ENCODE peak calls at places on chromosomes 11 and 22, in ten cellular contexts. One of them, this sample, is unnamed.

GRCh38 chr11:78161937-78162336 is 22.5 kb upstream of the ALG8 start:
- DNase-seq in activated T-cell treated with anti-CD3 and anti-CD28 coated beads, Interleukin-2, amount 50 U/mL, for 72 hours: no peak
- DNase-seq in activated T-helper 1 cell treated with anti-CD3 and anti-CD28 coated beads, Interleukin-12 subunit alpha, Interleukin-12 subunit beta, Interleukin-2, Interleukin-4 antibody, amounts not matched to agents 30 ng/mL and 10 ng/mL and 1 ng/mL, durations not matched to agents 14 hours and 24 hours and 36 hours: no peak
- DNase-seq in left ventricle myocardium inferior: peak
- DNase-seq in pancreas: no peak
- DNase-seq in psoas muscle: no peak
- DNase-seq in naive B cell: no peak
- DNase-seq in activated CD4-positive, CD25-positive, alpha-beta regulatory T cell treated with anti-CD3 and anti-CD28 coated beads, Interleukin-2, amount 50 U/mL, for 72 hours: no peak
- DNase-seq in brain microvascular endothelial cell: peak
- DNase-seq in EL: peak
- DNase-seq in this sample: peak

GRCh38 chr11:14577835-14578529 is 57.8 kb upstream of the PSMA1 start:
- DNase-seq in naive B cell: no peak
- DNase-seq in pancreas: no peak
- DNase-seq in activated T-helper 1 cell treated with anti-CD3 and anti-CD28 coated beads, Interleukin-12 subunit alpha, Interleukin-12 subunit beta, Interleukin-2, Interleukin-4 antibody, amounts not matched to agents 30 ng/mL and 10 ng/mL and 1 ng/mL, durations not matched to agents 14 hours and 24 hours and 36 hours: peak
- DNase-seq in EL: no peak
- DNase-seq in activated T-cell treated with anti-CD3 and anti-CD28 coated beads, Interleukin-2, amount 50 U/mL, for 72 hours: peak
- DNase-seq in left ventricle myocardium inferior: no peak
- DNase-seq in activated CD4-positive, CD25-positive, alpha-beta regulatory T cell treated with anti-CD3 and anti-CD28 coated beads, Interleukin-2, amount 50 U/mL, for 72 hours: no peak
- DNase-seq in brain microvascular endothelial cell: no peak
- DNase-seq in psoas muscle: no peak
- DNase-seq in this sample: no peak

GRCh38 chr11:119754199-119754598 is 25.2 kb upstream of the NECTIN1 start:
- DNase-seq in activated CD4-positive, CD25-positive, alpha-beta regulatory T cell treated with anti-CD3 and anti-CD28 coated beads, Interleukin-2, amount 50 U/mL, for 72 hours: no peak
- DNase-seq in psoas muscle: no peak
- DNase-seq in activated T-helper 1 cell treated with anti-CD3 and anti-CD28 coated beads, Interleukin-12 subunit alpha, Interleukin-12 subunit beta, Interleukin-2, Interleukin-4 antibody, amounts not matched to agents 30 ng/mL and 10 ng/mL and 1 ng/mL, durations not matched to agents 14 hours and 24 hours and 36 hours: no peak
- DNase-seq in naive B cell: no peak
- DNase-seq in EL: no peak
- DNase-seq in brain microvascular endothelial cell: no peak
- DNase-seq in pancreas: peak
- DNase-seq in activated T-cell treated with anti-CD3 and anti-CD28 coated beads, Interleukin-2, amount 50 U/mL, for 72 hours: no peak
- DNase-seq in left ventricle myocardium inferior: no peak
- DNase-seq in this sample: peak

GRCh38 chr11:66071326-66071870 is 1.3 kb downstream of the PACS1 start:
- DNase-seq in activated T-cell treated with anti-CD3 and anti-CD28 coated beads, Interleukin-2, amount 50 U/mL, for 72 hours: no peak
- DNase-seq in naive B cell: no peak
- DNase-seq in activated T-helper 1 cell treated with anti-CD3 and anti-CD28 coated beads, Interleukin-12 subunit alpha, Interleukin-12 subunit beta, Interleukin-2, Interleukin-4 antibody, amounts not matched to agents 30 ng/mL and 10 ng/mL and 1 ng/mL, durations not matched to agents 14 hours and 24 hours and 36 hours: no peak
- DNase-seq in brain microvascular endothelial cell: no peak
- DNase-seq in pancreas: no peak
- DNase-seq in activated CD4-positive, CD25-positive, alpha-beta regulatory T cell treated with anti-CD3 and anti-CD28 coated beads, Interleukin-2, amount 50 U/mL, for 72 hours: no peak
- DNase-seq in left ventricle myocardium inferior: no peak
- DNase-seq in EL: no peak
- DNase-seq in psoas muscle: no peak
- DNase-seq in this sample: no peak

GRCh38 chr22:45551310-45552016 is 48.8 kb downstream of the FBLN1 start:
- DNase-seq in psoas muscle: peak
- DNase-seq in left ventricle myocardium inferior: no peak
- DNase-seq in activated CD4-positive, CD25-positive, alpha-beta regulatory T cell treated with anti-CD3 and anti-CD28 coated beads, Interleukin-2, amount 50 U/mL, for 72 hours: no peak
- DNase-seq in naive B cell: no peak
- DNase-seq in pancreas: no peak
- DNase-seq in activated T-cell treated with anti-CD3 and anti-CD28 coated beads, Interleukin-2, amount 50 U/mL, for 72 hours: no peak
- DNase-seq in activated T-helper 1 cell treated with anti-CD3 and anti-CD28 coated beads, Interleukin-12 subunit alpha, Interleukin-12 subunit beta, Interleukin-2, Interleukin-4 antibody, amounts not matched to agents 30 ng/mL and 10 ng/mL and 1 ng/mL, durations not matched to agents 14 hours and 24 hours and 36 hours: no peak
- DNase-seq in EL: no peak
- DNase-seq in brain microvascular endothelial cell: no peak
- DNase-seq in this sample: peak

GRCh38 chr11:12439615-12440014 is 62.2 kb downstream of the PARVA start:
- DNase-seq in activated CD4-positive, CD25-positive, alpha-beta regulatory T cell treated with anti-CD3 and anti-CD28 coated beads, Interleukin-2, amount 50 U/mL, for 72 hours: no peak
- DNase-seq in left ventricle myocardium inferior: no peak
- DNase-seq in activated T-cell treated with anti-CD3 and anti-CD28 coated beads, Interleukin-2, amount 50 U/mL, for 72 hours: no peak
- DNase-seq in naive B cell: no peak
- DNase-seq in psoas muscle: no peak
- DNase-seq in activated T-helper 1 cell treated with anti-CD3 and anti-CD28 coated beads, Interleukin-12 subunit alpha, Interleukin-12 subunit beta, Interleukin-2, Interleukin-4 antibody, amounts not matched to agents 30 ng/mL and 10 ng/mL and 1 ng/mL, durations not matched to agents 14 hours and 24 hours and 36 hours: no peak
- DNase-seq in EL: no peak
- DNase-seq in pancreas: no peak
- DNase-seq in brain microvascular endothelial cell: no peak
- DNase-seq in this sample: no peak

GRCh38 chr11:86955674-86956522 is 703 bp upstream of the FZD4 start:
- DNase-seq in activated CD4-positive, CD25-positive, alpha-beta regulatory T cell treated with anti-CD3 and anti-CD28 coated beads, Interleukin-2, amount 50 U/mL, for 72 hours: peak
- DNase-seq in psoas muscle: peak
- DNase-seq in left ventricle myocardium inferior: peak
- DNase-seq in activated T-cell treated with anti-CD3 and anti-CD28 coated beads, Interleukin-2, amount 50 U/mL, for 72 hours: peak
- DNase-seq in naive B cell: peak
- DNase-seq in brain microvascular endothelial cell: peak
- DNase-seq in pancreas: peak
- DNase-seq in EL: peak
- DNase-seq in activated T-helper 1 cell treated with anti-CD3 and anti-CD28 coated beads, Interleukin-12 subunit alpha, Interleukin-12 subunit beta, Interleukin-2, Interleukin-4 antibody, amounts not matched to agents 30 ng/mL and 10 ng/mL and 1 ng/mL, durations not matched to agents 14 hours and 24 hours and 36 hours: peak
- DNase-seq in this sample: peak

GRCh38 chr11:88596786-88597185 is 259.2 kb upstream of the CTSC start:
- DNase-seq in EL: no peak
- DNase-seq in brain microvascular endothelial cell: no peak
- DNase-seq in pancreas: no peak
- DNase-seq in psoas muscle: no peak
- DNase-seq in left ventricle myocardium inferior: no peak
- DNase-seq in activated CD4-positive, CD25-positive, alpha-beta regulatory T cell treated with anti-CD3 and anti-CD28 coated beads, Interleukin-2, amount 50 U/mL, for 72 hours: no peak
- DNase-seq in activated T-helper 1 cell treated with anti-CD3 and anti-CD28 coated beads, Interleukin-12 subunit alpha, Interleukin-12 subunit beta, Interleukin-2, Interleukin-4 antibody, amounts not matched to agents 30 ng/mL and 10 ng/mL and 1 ng/mL, durations not matched to agents 14 hours and 24 hours and 36 hours: no peak
- DNase-seq in naive B cell: no peak
- DNase-seq in activated T-cell treated with anti-CD3 and anti-CD28 coated beads, Interleukin-2, amount 50 U/mL, for 72 hours: no peak
- DNase-seq in this sample: no peak

GRCh38 chr22:22941831-22942510 is 54.4 kb downstream of the IGLL5 start:
- DNase-seq in activated CD4-positive, CD25-positive, alpha-beta regulatory T cell treated with anti-CD3 and anti-CD28 coated beads, Interleukin-2, amount 50 U/mL, for 72 hours: peak
- DNase-seq in activated T-helper 1 cell treated with anti-CD3 and anti-CD28 coated beads, Interleukin-12 subunit alpha, Interleukin-12 subunit beta, Interleukin-2, Interleukin-4 antibody, amounts not matched to agents 30 ng/mL and 10 ng/mL and 1 ng/mL, durations not matched to agents 14 hours and 24 hours and 36 hours: no peak
- DNase-seq in naive B cell: no peak
- DNase-seq in EL: no peak
- DNase-seq in left ventricle myocardium inferior: no peak
- DNase-seq in pancreas: peak
- DNase-seq in activated T-cell treated with anti-CD3 and anti-CD28 coated beads, Interleukin-2, amount 50 U/mL, for 72 hours: no peak
- DNase-seq in brain microvascular endothelial cell: no peak
- DNase-seq in psoas muscle: no peak
- DNase-seq in this sample: no peak

GRCh38 chr11:10646005-10646404 is 47.5 kb downstream of the IRAG1 start:
- DNase-seq in brain microvascular endothelial cell: no peak
- DNase-seq in psoas muscle: no peak
- DNase-seq in pancreas: no peak
- DNase-seq in naive B cell: no peak
- DNase-seq in activated T-cell treated with anti-CD3 and anti-CD28 coated beads, Interleukin-2, amount 50 U/mL, for 72 hours: no peak
- DNase-seq in activated CD4-positive, CD25-positive, alpha-beta regulatory T cell treated with anti-CD3 and anti-CD28 coated beads, Interleukin-2, amount 50 U/mL, for 72 hours: no peak
- DNase-seq in left ventricle myocardium inferior: no peak
- DNase-seq in activated T-helper 1 cell treated with anti-CD3 and anti-CD28 coated beads, Interleukin-12 subunit alpha, Interleukin-12 subunit beta, Interleukin-2, Interleukin-4 antibody, amounts not matched to agents 30 ng/mL and 10 ng/mL and 1 ng/mL, durations not matched to agents 14 hours and 24 hours and 36 hours: no peak
- DNase-seq in EL: no peak
- DNase-seq in this sample: no peak

GRCh38 chr22:50136431-50137047 is 34.0 kb upstream of the PANX2 start:
- DNase-seq in naive B cell: no peak
- DNase-seq in activated T-helper 1 cell treated with anti-CD3 and anti-CD28 coated beads, Interleukin-12 subunit alpha, Interleukin-12 subunit beta, Interleukin-2, Interleukin-4 antibody, amounts not matched to agents 30 ng/mL and 10 ng/mL and 1 ng/mL, durations not matched to agents 14 hours and 24 hours and 36 hours: no peak
- DNase-seq in activated CD4-positive, CD25-positive, alpha-beta regulatory T cell treated with anti-CD3 and anti-CD28 coated beads, Interleukin-2, amount 50 U/mL, for 72 hours: no peak
- DNase-seq in left ventricle myocardium inferior: no peak
- DNase-seq in activated T-cell treated with anti-CD3 and anti-CD28 coated beads, Interleukin-2, amount 50 U/mL, for 72 hours: no peak
- DNase-seq in pancreas: no peak
- DNase-seq in psoas muscle: no peak
- DNase-seq in brain microvascular endothelial cell: no peak
- DNase-seq in EL: no peak
- DNase-seq in this sample: peak

GRCh38 chr11:36095716-36096115 is 151.9 kb downstream of the LDLRAD3 start:
- DNase-seq in pancreas: no peak
- DNase-seq in left ventricle myocardium inferior: no peak
- DNase-seq in naive B cell: no peak
- DNase-seq in psoas muscle: no peak
- DNase-seq in activated CD4-positive, CD25-positive, alpha-beta regulatory T cell treated with anti-CD3 and anti-CD28 coated beads, Interleukin-2, amount 50 U/mL, for 72 hours: no peak
- DNase-seq in activated T-helper 1 cell treated with anti-CD3 and anti-CD28 coated beads, Interleukin-12 subunit alpha, Interleukin-12 subunit beta, Interleukin-2, Interleukin-4 antibody, amounts not matched to agents 30 ng/mL and 10 ng/mL and 1 ng/mL, durations not matched to agents 14 hours and 24 hours and 36 hours: no peak
- DNase-seq in brain microvascular endothelial cell: no peak
- DNase-seq in activated T-cell treated with anti-CD3 and anti-CD28 coated beads, Interleukin-2, amount 50 U/mL, for 72 hours: no peak
- DNase-seq in EL: no peak
- DNase-seq in this sample: peak

GRCh38 chr11:36386411-36386810 is 90.3 kb downstream of the PRR5L start:
- DNase-seq in EL: no peak
- DNase-seq in left ventricle myocardium inferior: no peak
- DNase-seq in brain microvascular endothelial cell: no peak
- DNase-seq in pancreas: no peak
- DNase-seq in naive B cell: no peak
- DNase-seq in activated CD4-positive, CD25-positive, alpha-beta regulatory T cell treated with anti-CD3 and anti-CD28 coated beads, Interleukin-2, amount 50 U/mL, for 72 hours: no peak
- DNase-seq in activated T-helper 1 cell treated with anti-CD3 and anti-CD28 coated beads, Interleukin-12 subunit alpha, Interleukin-12 subunit beta, Interleukin-2, Interleukin-4 antibody, amounts not matched to agents 30 ng/mL and 10 ng/mL and 1 ng/mL, durations not matched to agents 14 hours and 24 hours and 36 hours: no peak
- DNase-seq in psoas muscle: no peak
- DNase-seq in activated T-cell treated with anti-CD3 and anti-CD28 coated beads, Interleukin-2, amount 50 U/mL, for 72 hours: no peak
- DNase-seq in this sample: no peak

GRCh38 chr11:9680028-9680427 is 16.2 kb downstream of the SWAP70 start:
- DNase-seq in brain microvascular endothelial cell: peak
- DNase-seq in pancreas: no peak
- DNase-seq in naive B cell: no peak
- DNase-seq in activated CD4-positive, CD25-positive, alpha-beta regulatory T cell treated with anti-CD3 and anti-CD28 coated beads, Interleukin-2, amount 50 U/mL, for 72 hours: no peak
- DNase-seq in activated T-helper 1 cell treated with anti-CD3 and anti-CD28 coated beads, Interleukin-12 subunit alpha, Interleukin-12 subunit beta, Interleukin-2, Interleukin-4 antibody, amounts not matched to agents 30 ng/mL and 10 ng/mL and 1 ng/mL, durations not matched to agents 14 hours and 24 hours and 36 hours: no peak
- DNase-seq in EL: no peak
- DNase-seq in left ventricle myocardium inferior: no peak
- DNase-seq in activated T-cell treated with anti-CD3 and anti-CD28 coated beads, Interleukin-2, amount 50 U/mL, for 72 hours: no peak
- DNase-seq in psoas muscle: no peak
- DNase-seq in this sample: peak

GRCh38 chr11:93850585-93851018 is at the start of gene VSTM5:
- DNase-seq in brain microvascular endothelial cell: no peak
- DNase-seq in EL: no peak
- DNase-seq in psoas muscle: no peak
- DNase-seq in left ventricle myocardium inferior: no peak
- DNase-seq in activated T-helper 1 cell treated with anti-CD3 and anti-CD28 coated beads, Interleukin-12 subunit alpha, Interleukin-12 subunit beta, Interleukin-2, Interleukin-4 antibody, amounts not matched to agents 30 ng/mL and 10 ng/mL and 1 ng/mL, durations not matched to agents 14 hours and 24 hours and 36 hours: no peak
- DNase-seq in naive B cell: no peak
- DNase-seq in activated CD4-positive, CD25-positive, alpha-beta regulatory T cell treated with anti-CD3 and anti-CD28 coated beads, Interleukin-2, amount 50 U/mL, for 72 hours: no peak
- DNase-seq in pancreas: no peak
- DNase-seq in activated T-cell treated with anti-CD3 and anti-CD28 coated beads, Interleukin-2, amount 50 U/mL, for 72 hours: no peak
- DNase-seq in this sample: no peak

GRCh38 chr11:16086229-16086628 is 270.1 kb downstream of the SOX6 start:
- DNase-seq in left ventricle myocardium inferior: no peak
- DNase-seq in activated T-cell treated with anti-CD3 and anti-CD28 coated beads, Interleukin-2, amount 50 U/mL, for 72 hours: no peak
- DNase-seq in psoas muscle: no peak
- DNase-seq in brain microvascular endothelial cell: no peak
- DNase-seq in EL: no peak
- DNase-seq in naive B cell: no peak
- DNase-seq in activated CD4-positive, CD25-positive, alpha-beta regulatory T cell treated with anti-CD3 and anti-CD28 coated beads, Interleukin-2, amount 50 U/mL, for 72 hours: no peak
- DNase-seq in activated T-helper 1 cell treated with anti-CD3 and anti-CD28 coated beads, Interleukin-12 subunit alpha, Interleukin-12 subunit beta, Interleukin-2, Interleukin-4 antibody, amounts not matched to agents 30 ng/mL and 10 ng/mL and 1 ng/mL, durations not matched to agents 14 hours and 24 hours and 36 hours: no peak
- DNase-seq in pancreas: no peak
- DNase-seq in this sample: no peak

GRCh38 chr11:95299078-95299611 is 68.1 kb upstream of the SESN3 start:
- DNase-seq in psoas muscle: no peak
- DNase-seq in activated CD4-positive, CD25-positive, alpha-beta regulatory T cell treated with anti-CD3 and anti-CD28 coated beads, Interleukin-2, amount 50 U/mL, for 72 hours: no peak
- DNase-seq in left ventricle myocardium inferior: no peak
- DNase-seq in pancreas: no peak
- DNase-seq in brain microvascular endothelial cell: no peak
- DNase-seq in naive B cell: no peak
- DNase-seq in activated T-cell treated with anti-CD3 and anti-CD28 coated beads, Interleukin-2, amount 50 U/mL, for 72 hours: peak
- DNase-seq in activated T-helper 1 cell treated with anti-CD3 and anti-CD28 coated beads, Interleukin-12 subunit alpha, Interleukin-12 subunit beta, Interleukin-2, Interleukin-4 antibody, amounts not matched to agents 30 ng/mL and 10 ng/mL and 1 ng/mL, durations not matched to agents 14 hours and 24 hours and 36 hours: no peak
- DNase-seq in EL: no peak
- DNase-seq in this sample: peak

GRCh38 chr11:36409152-36409713 is 100.8 kb downstream of the TRAF6 start:
- DNase-seq in activated CD4-positive, CD25-positive, alpha-beta regulatory T cell treated with anti-CD3 and anti-CD28 coated beads, Interleukin-2, amount 50 U/mL, for 72 hours: no peak
- DNase-seq in left ventricle myocardium inferior: no peak
- DNase-seq in activated T-helper 1 cell treated with anti-CD3 and anti-CD28 coated beads, Interleukin-12 subunit alpha, Interleukin-12 subunit beta, Interleukin-2, Interleukin-4 antibody, amounts not matched to agents 30 ng/mL and 10 ng/mL and 1 ng/mL, durations not matched to agents 14 hours and 24 hours and 36 hours: peak
- DNase-seq in psoas muscle: no peak
- DNase-seq in naive B cell: no peak
- DNase-seq in brain microvascular endothelial cell: peak
- DNase-seq in activated T-cell treated with anti-CD3 and anti-CD28 coated beads, Interleukin-2, amount 50 U/mL, for 72 hours: peak
- DNase-seq in pancreas: no peak
- DNase-seq in EL: peak
- DNase-seq in this sample: peak

GRCh38 chr11:115518983-115519382 is 14.8 kb upstream of the CADM1 start:
- DNase-seq in activated CD4-positive, CD25-positive, alpha-beta regulatory T cell treated with anti-CD3 and anti-CD28 coated beads, Interleukin-2, amount 50 U/mL, for 72 hours: no peak
- DNase-seq in activated T-helper 1 cell treated with anti-CD3 and anti-CD28 coated beads, Interleukin-12 subunit alpha, Interleukin-12 subunit beta, Interleukin-2, Interleukin-4 antibody, amounts not matched to agents 30 ng/mL and 10 ng/mL and 1 ng/mL, durations not matched to agents 14 hours and 24 hours and 36 hours: no peak
- DNase-seq in EL: no peak
- DNase-seq in psoas muscle: no peak
- DNase-seq in left ventricle myocardium inferior: no peak
- DNase-seq in naive B cell: no peak
- DNase-seq in brain microvascular endothelial cell: no peak
- DNase-seq in pancreas: no peak
- DNase-seq in activated T-cell treated with anti-CD3 and anti-CD28 coated beads, Interleukin-2, amount 50 U/mL, for 72 hours: no peak
- DNase-seq in this sample: no peak

This sample was measured in fibroblast of lung.